ENCODE peak calls at places on chromosomes 3 and 15, in five cellular contexts. C is testis, Q is Calu3, H is endothelial cell of umbilical vein, W is endothelial cell. O is an unnamed sample.

GRCh38 chr15:95799286-95800187 is 531.0 kb upstream of the NR2F2 start:
- DNase-seq in C (no peak), H (peak; percentile 85), W (no peak), Q (no peak), O (no peak)

GRCh38 chr3:135084404-135084803 is 289.3 kb downstream of the EPHB1 start:
- DNase-seq in C (no peak), Q (peak; percentile 50), W (no peak), H (no peak), O (no peak)

GRCh38 chr3:57078366-57079220 is 18.1 kb downstream of the SPATA12 start:
- DNase-seq in Q (peak; percentile 77), C (peak; percentile 70), H (peak; percentile 45), W (peak; percentile 43), O (peak; percentile 59)

GRCh38 chr3:58429657-58430056 is 4.0 kb downstream of the PDHB start:
- DNase-seq in W (no peak), H (no peak), Q (no peak), C (no peak), O (no peak)

GRCh38 chr3:197427013-197427412 is 128.6 kb upstream of the DLG1 start:
- DNase-seq in Q (no peak), W (no peak), H (no peak), C (no peak), O (no peak)

GRCh38 chr3:24936574-24936973 is 441.9 kb upstream of the THRB start:
- DNase-seq in W (no peak), H (peak; percentile 38), Q (no peak), C (no peak), O (no peak)

GRCh38 chr15:76098685-76099084 is 38.9 kb downstream of the TMEM266 start:
- DNase-seq in Q (no peak), C (no peak), H (no peak), W (no peak), O (no peak)

GRCh38 chr3:69446402-69447072 is 60.6 kb upstream of the FRMD4B start:
- DNase-seq in W (no peak), H (no peak), C (no peak), Q (no peak), O (no peak)

GRCh38 chr3:29430558-29430971 is 149.7 kb downstream of the RBMS3 start:
- DNase-seq in H (peak; percentile 33), C (no peak), W (no peak), Q (no peak), O (no peak)

DNA sequence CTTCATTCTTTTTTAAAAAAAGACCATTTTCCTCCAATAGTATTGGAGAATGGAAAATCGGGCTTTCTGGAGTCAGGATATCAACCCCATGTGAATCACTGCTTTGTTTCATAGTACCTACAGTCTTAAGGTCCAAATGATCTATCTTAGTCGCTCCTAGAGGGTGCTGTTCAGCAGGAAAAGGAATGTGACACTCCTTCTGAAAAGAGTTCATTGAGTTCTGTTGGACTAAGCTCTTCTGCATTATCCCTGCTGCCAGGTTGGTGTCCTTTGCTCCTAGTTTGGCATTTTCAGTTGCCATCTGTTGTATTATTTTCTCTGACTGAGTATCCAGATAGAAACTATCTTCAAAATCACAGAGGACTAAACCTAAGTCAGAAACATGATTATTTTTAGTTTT is 57.2 kb downstream of the POLQ start:
- DNase-seq in H (no peak), C (no peak), Q (no peak), W (no peak), O (no peak)
- TF ChIP-seq CTCF in H (no peak), C (no peak), Q (no peak), W (no peak), O (no peak)

DNA sequence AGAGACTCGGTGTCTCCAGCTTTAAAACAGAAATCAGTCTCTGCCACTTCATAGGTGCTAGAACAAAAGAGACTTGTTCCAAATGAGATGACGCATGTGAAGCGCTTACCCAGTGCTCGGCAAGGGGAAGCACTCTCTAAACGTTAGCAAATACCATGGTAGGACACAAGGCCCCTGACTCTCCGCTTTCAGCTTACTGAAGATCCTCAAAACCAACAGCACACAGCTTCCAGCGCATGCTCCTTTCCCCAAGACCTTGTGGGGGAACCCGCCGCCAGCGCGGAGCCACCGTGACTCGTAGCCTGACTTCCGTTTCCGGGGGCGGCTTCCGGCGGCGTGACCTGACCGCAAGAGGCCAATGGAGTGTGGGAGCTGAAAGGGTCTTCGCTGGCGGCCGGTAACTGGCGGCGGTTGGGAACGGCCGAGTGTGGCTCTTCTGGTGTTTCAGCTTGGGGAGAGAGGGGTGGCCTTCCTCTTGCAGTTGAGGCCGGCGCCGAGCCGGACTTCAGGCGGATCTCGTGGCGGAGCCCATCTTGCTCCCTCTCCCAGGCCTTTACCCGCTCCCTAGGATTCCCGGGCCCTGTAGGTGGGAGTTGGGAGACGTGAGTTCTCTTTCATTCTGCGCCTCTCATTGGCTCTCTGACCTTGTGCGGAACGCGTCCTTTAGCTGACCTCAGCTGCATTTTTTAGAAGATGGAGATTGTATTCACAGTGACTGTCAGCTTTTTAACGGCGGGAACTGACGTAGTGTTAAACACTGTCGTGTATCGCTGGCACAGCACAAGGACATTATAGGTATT is at the start of gene THUMPD3:
- DNase-seq in H (peak; percentile 90), C (peak; percentile 94), W (peak; percentile 92), Q (peak; percentile 91), O (peak; percentile 80)
- TF ChIP-seq CTCF in H (no peak), C (no peak), W (no peak), Q (no peak), O (no peak)

DNA sequence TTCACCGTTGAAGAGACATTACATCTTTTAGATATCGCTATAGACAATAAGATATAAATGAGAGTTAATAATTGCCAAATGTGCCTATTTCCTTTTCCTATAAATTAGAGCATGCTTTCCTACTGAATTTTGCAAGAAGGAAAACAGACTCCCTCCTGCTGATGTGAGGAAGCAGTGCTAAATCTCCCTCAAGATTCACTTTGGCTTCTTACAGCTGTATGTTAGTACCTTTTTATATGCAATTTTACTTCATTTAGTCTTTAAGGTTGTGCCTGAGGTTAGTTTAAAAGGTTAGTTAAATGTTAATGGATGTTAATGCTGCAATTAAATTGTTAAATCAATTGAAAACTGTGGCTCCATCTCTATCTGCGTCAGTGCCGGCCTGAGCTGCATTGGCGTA is 728.8 kb downstream of the NR2F2 start:
- DNase-seq in C (no peak), Q (no peak), H (no peak), W (no peak), O (no peak)
- TF ChIP-seq CTCF in C (no peak), Q (no peak), H (no peak), W (no peak), O (no peak)

DNA sequence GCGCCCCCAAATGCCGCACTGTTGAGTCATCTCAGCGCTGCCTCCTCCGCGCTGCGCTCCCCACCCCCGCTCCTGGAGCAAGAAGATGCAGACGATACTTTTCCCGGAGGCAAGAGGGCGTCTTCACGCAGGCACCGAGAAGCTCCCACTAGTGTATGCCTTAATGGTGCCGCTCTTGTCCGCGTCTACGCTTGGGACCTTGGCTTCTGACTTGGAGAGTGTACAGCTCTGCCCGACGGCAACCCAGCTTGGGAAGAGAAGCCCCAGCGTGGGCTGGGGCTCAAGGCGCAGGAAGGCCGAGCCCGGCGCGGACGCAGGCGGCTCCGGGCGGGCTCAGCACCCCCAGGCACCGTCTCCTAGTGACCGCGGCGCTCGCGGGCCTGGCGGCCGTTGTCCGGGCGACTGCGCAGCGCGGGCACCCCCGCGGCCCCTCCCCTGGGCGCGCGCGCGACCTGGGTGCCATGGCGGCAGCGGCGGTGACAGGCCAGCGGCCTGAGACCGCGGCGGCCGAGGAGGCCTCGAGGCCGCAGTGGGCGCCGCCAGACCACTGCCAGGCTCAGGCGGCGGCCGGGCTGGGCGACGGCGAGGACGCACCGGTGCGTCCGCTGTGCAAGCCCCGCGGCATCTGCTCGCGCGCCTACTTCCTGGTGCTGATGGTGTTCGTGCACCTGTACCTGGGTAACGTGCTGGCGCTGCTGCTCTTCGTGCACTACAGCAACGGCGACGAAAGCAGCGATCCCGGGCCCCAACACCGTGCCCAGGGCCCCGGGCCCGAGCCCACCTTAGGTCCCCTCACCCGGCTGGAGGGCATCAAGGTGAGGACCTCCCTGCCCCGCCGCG is at the start of gene P4HTM:
- DNase-seq in Q (peak; percentile 84), H (peak; percentile 93), W (peak; percentile 59), C (peak; percentile 92), O (peak; percentile 80)
- TF ChIP-seq CTCF in Q (no peak), H (peak; percentile 48), W (no peak), C (no peak), O (peak; percentile 48)

GRCh38 chr3:28334552-28334951 is 14.0 kb upstream of the ZCWPW2 start:
- DNase-seq in Q (no peak), H (no peak), C (no peak), W (no peak), O (no peak)
- TF ChIP-seq CTCF in Q (peak; percentile 24), H (no peak), C (peak; percentile 22), W (no peak), O (no peak)

GRCh38 chr15:71109130-71109529 is 6.1 kb upstream of the THSD4 start:
- DNase-seq in W (no peak), Q (no peak), H (no peak), C (no peak), O (no peak)
- TF ChIP-seq CTCF in W (no peak), Q (no peak), H (no peak), C (no peak), O (no peak)